ENCODE peak calls at places on chromosome 12, in eight cellular contexts. U is mesothelial cell of epicardium, V is dorsolateral prefrontal cortex, A is upper lobe of right lung, I is sigmoid colon, S is fibroblast of mammary gland, O is AG04449, D is body of pancreas. J is an unnamed sample.

GRCh38 chr12:88552672-88553079 is 27.6 kb downstream of the KITLG start:
- DNase-seq in U (no peak), V (no peak), A (no peak), I (no peak), S (peak), O (peak), D (no peak), J (no peak)

GRCh38 chr12:122990961-122991622 is 10.6 kb downstream of the ARL6IP4 start:
- DNase-seq in U (no peak), V (no peak), A (no peak), I (no peak), S (no peak), O (no peak), D (no peak), J (no peak)

GRCh38 chr12:64814432-64814831 is 10.0 kb upstream of the TBC1D30 start:
- DNase-seq in U (no peak), V (no peak), A (no peak), I (no peak), S (no peak), O (no peak), D (peak), J (no peak)

GRCh38 chr12:92340441-92341332 is 195.0 kb upstream of the BTG1 start:
- DNase-seq in U (no peak), V (no peak), A (no peak), I (no peak), S (no peak), O (no peak), D (no peak), J (no peak)

GRCh38 chr12:95227818-95228356 is 10.3 kb downstream of the VEZT start:
- DNase-seq in U (no peak), V (no peak), A (no peak), I (no peak), S (no peak), O (no peak), D (no peak), J (no peak)

GRCh38 chr12:91870872-91871707 is 274.6 kb downstream of the BTG1 start:
- DNase-seq in U (no peak), V (no peak), A (no peak), I (no peak), S (no peak), O (no peak), D (no peak), J (no peak)

GRCh38 chr12:7068994-7069346 is 8.5 kb downstream of the C1S start:
- DNase-seq in U (no peak), V (no peak), A (no peak), I (no peak), S (no peak), O (no peak), D (no peak), J (no peak)

GRCh38 chr12:49866859-49867579 is 24.1 kb upstream of the BCDIN3D start:
- DNase-seq in U (peak), V (peak), A (peak), I (peak), S (peak), O (no peak), D (peak), J (peak)

GRCh38 chr12:47828967-47829482 is 9.3 kb upstream of the HDAC7 start:
- DNase-seq in U (no peak), V (no peak), A (peak), I (peak), S (peak), O (no peak), D (peak), J (peak)

GRCh38 chr12:45789025-45789424 is 59.5 kb downstream of the ARID2 start:
- DNase-seq in U (no peak), V (no peak), A (no peak), I (no peak), S (peak), O (peak), D (no peak), J (no peak)

GRCh38 chr12:88893801-88894200 is 313.5 kb upstream of the KITLG start:
- DNase-seq in U (no peak), V (no peak), A (no peak), I (no peak), S (no peak), O (no peak), D (no peak), J (no peak)

GRCh38 chr12:125329239-125330238 is 264.3 kb downstream of the AACS start:
- DNase-seq in U (no peak), V (peak), A (no peak), I (no peak), S (no peak), O (no peak), D (no peak), J (peak)

GRCh38 chr12:122072031-122072970 is 6.3 kb upstream of the MLXIP start:
- DNase-seq in U (no peak), V (no peak), A (no peak), I (peak), S (peak), O (peak), D (peak), J (no peak)

GRCh38 chr12:16086462-16086861 is 175.3 kb downstream of the DERA start:
- DNase-seq in U (no peak), V (no peak), A (no peak), I (no peak), S (no peak), O (no peak), D (no peak), J (no peak)

GRCh38 chr12:74988156-74988555 is 221.5 kb downstream of the KCNC2 start:
- DNase-seq in U (no peak), V (no peak), A (no peak), I (no peak), S (no peak), O (no peak), D (no peak), J (no peak)

GRCh38 chr12:104303538-104304151 is at the start of gene EID3:
- DNase-seq in U (peak), V (peak), A (peak), I (peak), S (peak), O (no peak), D (peak), J (peak)

GRCh38 chr12:50634379-50634778 is 129.5 kb upstream of the ATF1 start:
- DNase-seq in U (no peak), V (no peak), A (no peak), I (no peak), S (no peak), O (no peak), D (no peak), J (no peak)

GRCh38 chr12:19223695-19224094 is 94.2 kb downstream of the PLEKHA5 start:
- DNase-seq in U (no peak), V (no peak), A (no peak), I (no peak), S (peak), O (no peak), D (no peak), J (no peak)

GRCh38 chr12:51421266-51421884 is 3.3 kb upstream of the SLC4A8 start:
- DNase-seq in U (no peak), V (peak), A (no peak), I (no peak), S (peak), O (peak), D (peak), J (peak)

GRCh38 chr12:75603475-75603874 is 92.1 kb upstream of the KRR1 start:
- DNase-seq in U (no peak), V (no peak), A (no peak), I (no peak), S (peak), O (no peak), D (peak), J (no peak)

GRCh38 chr12:16939871-16940306 is 333.9 kb upstream of the LMO3 start:
- DNase-seq in U (no peak), V (no peak), A (peak), I (no peak), S (peak), O (no peak), D (peak), J (peak)

DNA sequence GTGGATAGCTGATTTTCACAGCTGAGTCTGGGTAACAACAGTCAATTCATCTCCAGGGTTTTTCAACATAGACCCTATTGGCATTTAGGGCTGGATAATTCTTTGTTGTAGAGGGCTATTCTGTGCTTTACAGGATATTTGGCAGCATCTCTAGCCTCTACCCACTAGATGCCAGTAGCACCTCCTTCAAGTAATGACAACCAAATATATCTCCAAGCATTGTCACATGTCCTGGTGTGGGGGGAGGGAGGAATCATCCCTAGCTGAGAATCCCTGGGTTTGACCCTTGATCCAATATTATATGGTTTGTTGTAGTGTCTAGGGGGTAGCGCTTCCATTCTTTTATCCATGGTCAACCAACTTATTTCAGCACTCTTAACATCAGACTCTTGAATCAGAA is 157.2 kb downstream of the ANO4 start:
- DNase-seq in U (no peak), V (no peak), A (no peak), I (no peak), S (no peak), O (no peak), D (no peak), J (no peak)
- TF ChIP-seq CTCF in U (no peak), V (no peak), A (no peak), I (no peak), S (no peak), O (no peak), D (no peak), J (no peak)

GRCh38 chr12:6056406-6057211 is 67.9 kb downstream of the VWF start:
- DNase-seq in U (no peak), V (no peak), A (no peak), I (no peak), S (no peak), O (no peak), D (no peak), J (peak)
- TF ChIP-seq CTCF in U (no peak), V (no peak), A (peak), I (no peak), S (peak), O (peak), D (no peak), J (peak)

GRCh38 chr12:93344876-93345275 is 32.8 kb upstream of the NUDT4 start:
- DNase-seq in U (no peak), V (no peak), A (no peak), I (no peak), S (no peak), O (no peak), D (no peak), J (no peak)

GRCh38 chr12:93339695-93340094 is 38.0 kb upstream of the NUDT4 start:
- DNase-seq in U (no peak), V (no peak), A (no peak), I (no peak), S (no peak), O (no peak), D (no peak), J (no peak)

GRCh38 chr12:93336344-93336743 is 41.4 kb upstream of the NUDT4 start:
- DNase-seq in U (no peak), V (no peak), A (no peak), I (no peak), S (peak), O (peak), D (no peak), J (peak)

GRCh38 chr12:93347054-93347786 is 30.5 kb upstream of the NUDT4 start:
- DNase-seq in U (no peak), V (peak), A (no peak), I (no peak), S (no peak), O (no peak), D (peak), J (no peak)

DNA sequence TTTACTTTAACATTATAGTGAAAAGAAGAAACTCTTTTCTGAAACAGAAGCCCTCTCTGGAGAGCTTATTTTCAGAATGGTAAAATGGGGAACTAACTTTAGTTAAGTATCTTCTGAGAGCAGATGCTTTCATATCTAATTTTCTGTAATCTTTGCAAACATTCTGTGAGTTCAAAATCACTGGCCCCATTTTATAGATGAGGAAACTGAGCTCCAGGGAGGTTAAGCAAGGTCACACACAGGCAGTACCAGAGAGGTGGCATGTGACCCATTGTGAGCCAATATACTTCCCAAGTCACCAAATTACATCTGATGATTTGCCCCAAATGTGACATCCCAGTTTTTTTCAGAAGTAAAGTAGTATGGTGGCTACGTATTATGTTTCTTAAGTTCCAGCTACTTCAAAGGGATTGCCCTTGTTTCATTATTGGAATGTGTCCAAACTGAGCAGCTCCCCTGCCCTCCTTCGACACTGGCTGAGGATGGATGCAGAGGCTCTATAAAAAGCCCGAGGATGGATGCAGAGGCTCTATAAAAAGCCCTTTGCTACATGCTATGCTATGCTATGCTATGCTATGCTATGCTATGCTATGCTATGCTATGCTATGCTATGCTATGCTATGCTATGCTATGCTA is 36.2 kb upstream of the NUDT4 start:
- DNase-seq in U (no peak), V (no peak), A (no peak), I (no peak), S (no peak), O (no peak), D (no peak), J (no peak)
- TF ChIP-seq CTCF in U (no peak), V (no peak), A (no peak), I (no peak), S (no peak), O (no peak), D (no peak), J (no peak)

DNA sequence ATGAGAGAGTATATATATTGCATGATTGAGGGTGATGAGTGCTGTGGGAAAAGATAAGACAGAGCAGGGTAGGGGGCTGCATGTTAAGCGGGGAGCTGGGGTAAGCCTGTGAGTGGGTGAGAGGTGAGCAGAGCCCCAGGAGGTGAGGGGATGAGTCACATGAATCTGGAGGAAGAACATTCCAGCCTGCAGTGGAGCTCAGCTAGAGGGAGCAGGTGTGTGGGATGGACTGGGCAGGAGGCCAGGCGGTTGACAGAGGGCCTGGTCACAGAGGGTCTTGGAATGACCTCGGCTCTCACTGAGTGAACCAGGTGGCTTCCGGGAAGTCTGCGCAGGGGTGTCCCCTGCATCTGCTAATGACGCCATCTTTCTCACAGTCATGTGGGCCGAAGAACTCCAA is 44.4 kb downstream of the GIT2 start:
- DNase-seq in U (no peak), V (no peak), A (no peak), I (peak), S (peak), O (peak), D (peak), J (no peak)
- TF ChIP-seq CTCF in U (no peak), V (no peak), A (no peak), I (no peak), S (peak), O (peak), D (peak), J (no peak)

DNA sequence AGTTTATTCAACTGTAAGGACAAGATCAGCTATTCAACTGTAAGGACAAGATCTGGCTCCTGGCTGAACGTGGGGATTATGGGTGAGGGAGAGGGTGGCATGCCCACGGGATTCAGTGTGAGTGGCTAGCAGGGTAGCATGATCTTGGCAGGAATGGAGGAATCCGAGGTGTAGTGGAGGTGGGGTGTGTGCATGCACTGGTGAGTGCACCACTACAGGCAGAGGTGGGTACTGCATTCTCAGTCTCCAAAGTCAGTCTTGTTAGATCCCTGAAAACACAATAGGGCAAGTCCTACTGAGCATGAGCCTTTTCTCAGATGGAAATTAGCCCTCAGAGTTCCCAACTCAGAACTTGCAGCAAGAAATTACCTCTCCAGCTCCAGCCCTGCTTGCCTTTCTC is 32.2 kb upstream of the DCD start:
- DNase-seq in U (no peak), V (no peak), A (no peak), I (no peak), S (peak), O (no peak), D (peak), J (no peak)
- TF ChIP-seq CTCF in U (peak), V (no peak), A (peak), I (no peak), S (peak), O (peak), D (peak), J (peak)

DNA sequence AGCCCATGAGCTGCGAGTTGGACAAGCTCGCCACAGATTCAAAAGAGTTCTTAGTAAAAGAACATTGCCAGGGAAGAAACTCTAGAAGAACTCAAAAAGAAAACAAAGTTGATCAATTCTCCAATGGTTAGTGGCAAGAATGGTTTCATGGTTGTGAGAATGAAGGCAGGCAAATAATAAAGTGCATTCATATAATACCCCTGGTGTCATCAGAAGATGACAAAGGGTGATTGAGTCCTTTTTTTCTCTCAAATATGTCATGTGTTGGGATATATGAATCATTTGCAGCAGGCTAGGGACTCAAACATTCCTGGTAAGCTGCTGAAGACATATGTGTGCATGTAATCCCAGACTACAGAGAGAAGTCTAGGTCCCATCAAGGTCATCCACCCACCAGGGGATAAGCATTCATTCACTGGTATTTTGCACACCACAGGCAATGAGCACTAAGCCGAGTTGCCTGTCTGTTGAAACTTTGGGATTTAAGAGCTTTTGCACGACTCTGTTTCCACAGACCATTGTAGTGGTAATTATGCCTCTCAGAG is 82.4 kb upstream of the MYF6 start:
- DNase-seq in U (no peak), V (no peak), A (no peak), I (no peak), S (no peak), O (no peak), D (no peak), J (no peak)
- TF ChIP-seq CTCF in U (no peak), V (no peak), A (no peak), I (no peak), S (no peak), O (no peak), D (no peak), J (no peak)

DNA sequence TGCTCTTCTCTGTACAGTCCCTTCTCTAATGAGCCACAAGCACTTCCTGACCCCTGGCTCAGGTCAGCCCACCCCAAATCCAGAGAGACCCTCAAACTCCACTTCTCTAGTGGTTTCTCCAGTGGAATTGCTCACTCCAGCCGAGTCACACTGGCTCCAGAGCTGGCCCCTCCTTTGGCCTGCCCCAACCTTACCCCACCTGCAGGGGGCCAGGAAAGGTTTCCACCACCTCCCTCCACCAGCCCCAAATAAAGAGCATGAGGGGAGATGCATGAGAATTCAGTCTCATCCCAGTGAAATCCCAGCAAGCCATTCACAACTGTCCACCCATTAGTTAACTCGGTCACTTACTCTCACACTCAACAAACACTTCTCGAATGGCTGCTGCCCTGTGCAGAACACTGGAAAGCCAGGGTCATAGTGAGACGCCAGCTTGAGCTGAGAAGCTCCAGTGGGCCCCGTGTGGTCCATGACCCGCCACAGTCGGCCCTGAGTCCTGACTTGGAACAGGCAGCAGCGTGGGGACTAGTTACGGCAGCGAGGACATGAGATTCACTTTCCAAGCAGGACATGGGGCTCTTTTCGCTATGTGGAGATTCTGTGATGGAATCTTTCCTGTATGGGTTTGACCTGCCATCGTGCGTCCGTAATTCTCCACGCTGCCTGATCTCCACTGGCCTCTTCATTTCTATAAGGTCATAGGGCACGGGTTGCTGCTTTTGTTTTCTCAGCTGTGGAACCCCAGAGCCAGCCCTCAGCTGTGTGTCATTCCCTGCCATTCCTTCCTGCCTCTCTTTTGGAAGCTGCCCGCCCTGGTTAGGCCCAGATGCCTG is 44.2 kb downstream of the SLC6A12 start:
- DNase-seq in U (no peak), V (no peak), A (no peak), I (no peak), S (no peak), O (no peak), D (no peak), J (no peak)
- TF ChIP-seq CTCF in U (no peak), V (no peak), A (no peak), I (no peak), S (no peak), O (peak), D (no peak), J (peak)

GRCh38 chr12:108394196-108394595 is 55.1 kb upstream of the CMKLR1 start:
- DNase-seq in U (no peak), V (no peak), A (no peak), I (peak), S (peak), O (no peak), D (no peak), J (no peak)
- TF ChIP-seq CTCF in U (no peak), V (no peak), A (no peak), I (no peak), S (no peak), O (no peak), D (no peak), J (no peak)

DNA sequence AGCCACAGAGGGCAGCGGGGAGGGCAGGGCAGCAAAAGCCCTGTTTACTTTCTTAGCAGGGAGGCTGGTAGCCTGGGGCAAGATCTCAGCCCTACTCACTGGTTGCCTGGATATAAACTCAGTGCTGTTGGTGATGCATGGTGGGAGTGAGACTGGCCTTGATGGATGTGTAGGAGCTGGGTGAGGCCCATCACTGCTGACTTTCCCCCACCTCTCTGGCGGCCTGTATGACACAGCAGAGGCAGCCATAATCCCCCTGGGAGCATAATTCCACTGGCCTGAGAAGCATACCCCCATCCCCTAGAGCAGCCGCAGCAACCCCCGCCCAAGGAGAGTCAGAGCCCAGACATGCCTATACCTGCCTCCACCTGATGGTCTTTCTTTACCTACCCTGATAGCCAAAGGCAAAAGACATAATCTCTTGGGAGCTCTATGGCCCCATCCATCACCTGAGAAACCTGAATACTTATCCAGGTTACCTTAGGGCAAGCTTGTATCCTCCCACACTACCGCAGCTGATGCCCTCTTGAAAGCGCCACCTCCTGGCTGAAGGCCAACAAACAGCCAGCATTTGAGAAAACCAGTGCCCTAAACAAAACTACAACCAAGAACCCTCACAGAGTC is 59.3 kb downstream of the DNAI7 start:
- DNase-seq in U (peak), V (no peak), A (no peak), I (no peak), S (no peak), O (no peak), D (no peak), J (no peak)
- TF ChIP-seq CTCF in U (no peak), V (no peak), A (no peak), I (no peak), S (no peak), O (no peak), D (no peak), J (peak)